ENCODE peak calls at places on chromosomes 3 and 15, in seven cellular contexts. One of them, this sample, is unnamed.

GRCh38 chr3:146131616-146132410 is 29.2 kb downstream of the PLOD2 start:
- DNase-seq in T-helper 9 cell: no peak
- DNase-seq in NCI-H345: no peak
- DNase-seq in foreskin fibroblast: peak; percentile 80
- DNase-seq in right atrium auricular region: no peak
- DNase-seq in erythroblast: no peak
- DNase-seq in GM23248: peak; percentile 92
- DNase-seq in this sample: no peak

GRCh38 chr3:127848131-127849129 is 26.1 kb upstream of the MGLL start:
- DNase-seq in NCI-H345: no peak
- DNase-seq in erythroblast: no peak
- DNase-seq in GM23248: peak; percentile 58
- DNase-seq in foreskin fibroblast: peak; percentile 55
- DNase-seq in right atrium auricular region: no peak
- DNase-seq in T-helper 9 cell: no peak
- DNase-seq in this sample: peak; percentile 18

GRCh38 chr3:14804835-14805780 is 13.7 kb upstream of the FGD5 start:
- DNase-seq in erythroblast: no peak
- DNase-seq in right atrium auricular region: no peak
- DNase-seq in foreskin fibroblast: no peak
- DNase-seq in NCI-H345: no peak
- DNase-seq in T-helper 9 cell: no peak
- DNase-seq in GM23248: no peak
- DNase-seq in this sample: no peak

GRCh38 chr3:11168406-11168805 is 14.1 kb downstream of the HRH1 start:
- DNase-seq in T-helper 9 cell: no peak
- DNase-seq in erythroblast: no peak
- DNase-seq in GM23248: no peak
- DNase-seq in NCI-H345: no peak
- DNase-seq in right atrium auricular region: no peak
- DNase-seq in foreskin fibroblast: no peak
- DNase-seq in this sample: no peak

GRCh38 chr3:183159319-183159718 is 3.2 kb downstream of the LAMP3 start:
- DNase-seq in right atrium auricular region: no peak
- DNase-seq in T-helper 9 cell: no peak
- DNase-seq in erythroblast: peak; percentile 23
- DNase-seq in NCI-H345: no peak
- DNase-seq in GM23248: peak; percentile 10
- DNase-seq in foreskin fibroblast: no peak
- DNase-seq in this sample: no peak

GRCh38 chr3:20990896-20991295 is 760.1 kb downstream of the ZNF385D start:
- DNase-seq in right atrium auricular region: no peak
- DNase-seq in GM23248: no peak
- DNase-seq in T-helper 9 cell: no peak
- DNase-seq in foreskin fibroblast: no peak
- DNase-seq in erythroblast: no peak
- DNase-seq in NCI-H345: no peak
- DNase-seq in this sample: no peak

GRCh38 chr3:111338059-111338698 is 203.8 kb upstream of the CD96 start:
- DNase-seq in T-helper 9 cell: peak; percentile 12
- DNase-seq in NCI-H345: no peak
- DNase-seq in foreskin fibroblast: peak; percentile 90
- DNase-seq in right atrium auricular region: peak; percentile 59
- DNase-seq in erythroblast: peak; percentile 18
- DNase-seq in GM23248: peak; percentile 78
- DNase-seq in this sample: no peak

GRCh38 chr3:113223831-113224240 is 12.5 kb downstream of the BOC start:
- DNase-seq in right atrium auricular region: no peak
- DNase-seq in GM23248: no peak
- DNase-seq in T-helper 9 cell: no peak
- DNase-seq in erythroblast: no peak
- DNase-seq in foreskin fibroblast: peak; percentile 39
- DNase-seq in NCI-H345: no peak
- DNase-seq in this sample: no peak

GRCh38 chr15:33045066-33045810 is 149.3 kb downstream of the FMN1 start:
- DNase-seq in right atrium auricular region: no peak
- DNase-seq in erythroblast: no peak
- DNase-seq in foreskin fibroblast: peak; percentile 50
- DNase-seq in GM23248: no peak
- DNase-seq in NCI-H345: no peak
- DNase-seq in T-helper 9 cell: no peak
- DNase-seq in this sample: peak; percentile 42

This sample was measured in DMS79 treated with DMSO at 0.1 percent for 48 hours.